ENCODE peak calls at places on chromosomes 11 and 22, in six cellular contexts. V is IMR-90, C is tibial nerve, T is breast epithelium, B is kidney epithelial cell, Q is esophagus squamous epithelium. N is an unnamed sample.

GRCh38 chr22:23503142-23503541 is 76.9 kb downstream of the IGLL1 start:
- DNase-seq in Q (no peak), B (no peak), C (no peak), V (no peak), T (no peak), N (peak; percentile 18)

GRCh38 chr11:75365711-75366181 is 14.3 kb upstream of the ARRB1 start:
- DNase-seq in V (peak; percentile 84), Q (no peak), T (no peak), C (no peak), B (no peak), N (no peak)

GRCh38 chr22:50304528-50305392 is 2.7 kb downstream of the PLXNB2 start:
- DNase-seq in Q (no peak), V (no peak), B (no peak), C (no peak), T (no peak), N (no peak)

GRCh38 chr11:34830648-34831047 is 85.5 kb downstream of the APIP start:
- DNase-seq in B (no peak), V (peak; percentile 21), C (no peak), Q (no peak), T (no peak), N (no peak)

GRCh38 chr22:19495562-19496323 is 16.0 kb downstream of the CDC45 start:
- DNase-seq in B (no peak), Q (no peak), T (no peak), V (peak; percentile 50), C (no peak), N (no peak)

GRCh38 chr11:1847941-1848639 is 4.8 kb upstream of the LSP1 start:
- DNase-seq in T (no peak), C (no peak), B (no peak), V (no peak), Q (no peak), N (no peak)

GRCh38 chr11:95849087-95849825 is 59.0 kb downstream of the CEP57 start:
- DNase-seq in C (no peak), V (peak; percentile 82), B (peak; percentile 43), Q (no peak), T (no peak), N (peak; percentile 18)

GRCh38 chr11:1255151-1255550 is 32.3 kb downstream of the MUC5B start:
- DNase-seq in Q (no peak), B (no peak), V (no peak), C (no peak), T (no peak), N (no peak)

GRCh38 chr11:9759519-9760179 is 95.8 kb downstream of the SWAP70 start:
- DNase-seq in B (peak; percentile 100), C (peak; percentile 79), V (peak; percentile 100), Q (peak; percentile 64), T (peak; percentile 64), N (peak; percentile 59)

GRCh38 chr11:70024773-70025045 is 53.4 kb upstream of the ANO1 start:
- DNase-seq in B (no peak), T (no peak), Q (no peak), C (no peak), V (no peak), N (no peak)

GRCh38 chr11:125214466-125215204 is 50.1 kb downstream of the PKNOX2 start:
- DNase-seq in C (no peak), T (no peak), V (no peak), B (no peak), Q (no peak), N (peak; percentile 58)

GRCh38 chr11:88420165-88420781 is 82.7 kb upstream of the CTSC start:
- DNase-seq in V (peak; percentile 78), T (no peak), Q (no peak), B (no peak), C (no peak), N (no peak)

GRCh38 chr11:86099727-86100320 is 30.9 kb upstream of the PICALM start:
- DNase-seq in B (no peak), V (peak; percentile 71), C (no peak), T (no peak), Q (no peak), N (no peak)

GRCh38 chr11:128768876-128769275 is 75.0 kb downstream of the FLI1 start:
- DNase-seq in Q (no peak), C (no peak), V (no peak), T (no peak), B (no peak), N (no peak)

GRCh38 chr22:48072777-48073176 is 1310.3 kb downstream of the TBC1D22A start:
- DNase-seq in B (no peak), Q (no peak), V (no peak), T (no peak), C (no peak), N (peak; percentile 90)

GRCh38 chr11:2305862-2306823 is 4.3 kb downstream of the TSPAN32 start:
- DNase-seq in C (peak; percentile 86), T (peak; percentile 54), Q (no peak), V (peak; percentile 85), B (no peak), N (no peak)

GRCh38 chr11:3674189-3674588 is 3.0 kb upstream of the CHRNA10 start:
- DNase-seq in V (peak; percentile 88), T (no peak), C (no peak), Q (no peak), B (peak; percentile 95), N (no peak)

GRCh38 chr11:100727410-100727809 is 40.3 kb downstream of the ARHGAP42 start:
- DNase-seq in V (no peak), Q (no peak), B (no peak), C (no peak), T (no peak), N (no peak)

GRCh38 chr22:27168681-27169080 is 511.3 kb downstream of the MIAT start:
- DNase-seq in Q (no peak), B (no peak), C (no peak), V (no peak), T (no peak), N (no peak)

GRCh38 chr11:131723088-131723487 is 352.7 kb downstream of the NTM start:
- DNase-seq in B (no peak), Q (no peak), C (no peak), V (no peak), T (no peak), N (no peak)

GRCh38 chr11:70926543-70926942 is 325.8 kb downstream of the SHANK2 start:
- DNase-seq in T (no peak), V (no peak), C (no peak), Q (no peak), B (no peak), N (no peak)

GRCh38 chr11:74072286-74072685 is 63.4 kb upstream of the UCP3 start:
- DNase-seq in T (no peak), B (no peak), Q (no peak), C (no peak), V (no peak), N (no peak)

GRCh38 chr11:2673871-2674471 is 25.8 kb downstream of the KCNQ1OT1 start:
- DNase-seq in C (no peak), B (no peak), Q (no peak), V (no peak), T (peak; percentile 36), N (peak; percentile 57)

GRCh38 chr22:37484115-37485005 is 1.8 kb downstream of the MFNG start:
- DNase-seq in Q (peak; percentile 67), T (no peak), C (peak; percentile 55), V (no peak), B (no peak), N (peak; percentile 70)

GRCh38 chr22:45552580-45553332 is 50.1 kb downstream of the FBLN1 start:
- DNase-seq in V (peak; percentile 96), C (peak; percentile 56), Q (no peak), B (peak; percentile 79), T (no peak), N (peak; percentile 76)

GRCh38 chr22:35493074-35493473 is 47.6 kb upstream of the RASD2 start:
- DNase-seq in T (no peak), B (no peak), Q (no peak), C (no peak), V (no peak), N (no peak)

GRCh38 chr11:125429807-125430678 is 66.0 kb downstream of the FEZ1 start:
- DNase-seq in Q (no peak), V (no peak), T (no peak), B (no peak), C (no peak), N (no peak)

GRCh38 chr22:33329398-33329797 is 271.2 kb upstream of the SYN3 start:
- DNase-seq in C (no peak), V (no peak), B (no peak), Q (no peak), T (no peak), N (no peak)

GRCh38 chr22:33332538-33332937 is 274.4 kb upstream of the SYN3 start:
- DNase-seq in Q (no peak), V (no peak), T (no peak), C (no peak), B (no peak), N (no peak)

GRCh38 chr22:33331017-33331416 is 272.8 kb upstream of the SYN3 start:
- DNase-seq in C (no peak), B (no peak), V (no peak), T (no peak), Q (no peak), N (no peak)

GRCh38 chr22:33328789-33329296 is 270.7 kb upstream of the SYN3 start:
- DNase-seq in B (peak; percentile 89), T (no peak), C (no peak), V (peak; percentile 86), Q (no peak), N (no peak)

GRCh38 chr22:33330534-33330933 is 272.4 kb upstream of the SYN3 start:
- DNase-seq in T (no peak), C (no peak), B (no peak), Q (no peak), V (no peak), N (no peak)
- H3K4me3 ChIP-seq in T (no peak overlapping the region), C (no peak overlapping the region), B (no peak overlapping the region), Q (no peak overlapping the region), V (no peak overlapping the region), N (no peak overlapping the region)

GRCh38 chr11:93796832-93797231 is 12.8 kb downstream of the MED17 start:
- DNase-seq in T (no peak), C (no peak), B (no peak), V (no peak), Q (no peak), N (no peak)

GRCh38 chr11:93796424-93796823 is 12.3 kb downstream of the MED17 start:
- DNase-seq in V (no peak), T (no peak), C (no peak), B (no peak), Q (no peak), N (no peak)

GRCh38 chr11:93791493-93791892 is 7.4 kb downstream of the MED17 start:
- DNase-seq in V (no peak), T (no peak), B (no peak), C (no peak), Q (no peak), N (no peak)
- H3K36me3 ChIP-seq in V (peaks cover 45% of the 10 kb centered on the region), T (peaks cover 7% of the 10 kb centered on the region), B (peaks cover 3% of the 10 kb centered on the region), C (peaks cover 9% of the 10 kb centered on the region), Q (peaks cover 93% of the 10 kb centered on the region), N (peaks cover 34% of the 10 kb centered on the region)

DNA sequence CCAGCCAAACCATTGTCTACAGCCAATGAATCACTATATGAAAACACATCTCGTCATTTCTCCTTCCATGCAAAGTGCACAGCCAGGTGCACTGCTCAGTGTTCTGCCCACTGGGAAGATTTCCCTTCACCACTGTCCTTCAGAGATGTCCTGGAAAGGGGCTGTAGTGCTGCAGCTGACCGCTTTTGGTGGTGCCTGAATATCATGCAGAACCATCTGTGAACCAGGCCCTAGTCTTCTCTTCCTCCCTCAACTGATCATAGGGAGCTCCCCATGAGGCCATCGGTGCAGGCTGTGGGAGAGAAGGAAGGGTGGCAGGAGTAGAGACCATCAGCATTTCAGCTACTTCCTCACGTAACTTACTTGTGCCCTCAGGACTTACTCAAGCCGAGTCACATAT is 70.2 kb downstream of the GAB4 start:
- DNase-seq in B (no peak), T (no peak), V (no peak), C (no peak), Q (no peak), N (no peak)
- H3K27me3 ChIP-seq in B (no peaks in the 10 kb centered on the region), T (no peaks in the 10 kb centered on the region), V (no peaks in the 10 kb centered on the region), C (no peaks in the 10 kb centered on the region), Q (no peaks in the 10 kb centered on the region), N (no peaks in the 10 kb centered on the region)

GRCh38 chr11:64007629-64008282 is 21.5 kb downstream of the OTUB1 start:
- DNase-seq in V (no peak), T (no peak), C (peak; percentile 33), Q (no peak), B (no peak), N (peak; percentile 92)
- H3K4me3 ChIP-seq in V (no peak overlapping the region), T (peak overlapping the region; percentile 67), C (peak overlapping the region; percentile 35), Q (peak overlapping the region; percentile 36), B (no peak overlapping the region), N (peak overlapping the region; percentile 15)

N was measured in H7.